ENCODE peak calls at places on chromosome 9, in four cellular contexts. D is H9, C is mesenchymal stem cell, B is NT2/D1. L is an unnamed sample.

GRCh38 chr9:12185856-12186255 is 507.3 kb upstream of the TYRP1 start:
- DNase-seq in D (no peak), C (peak; percentile 5), B (no peak), L (no peak)

GRCh38 chr9:127919253-127919815 is 2.5 kb upstream of the ST6GALNAC4 start:
- DNase-seq in D (no peak), C (peak; percentile 100), B (no peak), L (peak; percentile 99)

GRCh38 chr9:116278326-116278725 is 124.7 kb downstream of the PAPPA start:
- DNase-seq in D (no peak), C (peak; percentile 50), B (no peak), L (no peak)

GRCh38 chr9:88551546-88552137 is 16.7 kb downstream of the NXNL2 start:
- DNase-seq in D (no peak), C (no peak), B (no peak), L (no peak)

GRCh38 chr9:93154293-93154903 is 20.3 kb upstream of the NINJ1 start:
- DNase-seq in D (peak; percentile 87), C (no peak), B (no peak), L (no peak)

GRCh38 chr9:131477367-131477766 is 25.4 kb upstream of the POMT1 start:
- DNase-seq in D (no peak), C (no peak), B (no peak), L (no peak)

GRCh38 chr9:93708987-93709302 is 132.6 kb downstream of the PHF2 start:
- DNase-seq in D (no peak), C (no peak), B (no peak), L (no peak)

GRCh38 chr9:126745574-126746411 is 59.0 kb upstream of the ZBTB43 start:
- DNase-seq in D (no peak), C (no peak), B (no peak), L (no peak)

GRCh38 chr9:82148849-82149544 is 160.4 kb downstream of the SPATA31D1 start:
- DNase-seq in D (no peak), C (peak; percentile 40), B (no peak), L (no peak)

GRCh38 chr9:6938447-6938846 is 180.7 kb downstream of the KDM4C start:
- DNase-seq in D (no peak), C (peak; percentile 89), B (no peak), L (no peak)

GRCh38 chr9:113215142-113215541 is 5.9 kb downstream of the FKBP15 start:
- DNase-seq in D (no peak), C (peak; percentile 72), B (no peak), L (peak; percentile 16)

GRCh38 chr9:125985998-125986655 is 239.0 kb downstream of the PBX3 start:
- DNase-seq in D (no peak), C (no peak), B (no peak), L (no peak)

GRCh38 chr9:138006576-138007233 is 129.1 kb downstream of the CACNA1B start:
- DNase-seq in D (no peak), C (no peak), B (no peak), L (no peak)

GRCh38 chr9:133103183-133103986 is 17.7 kb downstream of the RALGDS start:
- DNase-seq in D (peak; percentile 59), C (peak; percentile 57), B (no peak), L (no peak)

GRCh38 chr9:90127923-90128322 is 514.7 kb downstream of the DIRAS2 start:
- DNase-seq in D (no peak), C (no peak), B (no peak), L (no peak)

GRCh38 chr9:114223564-114224246 is 68.4 kb downstream of the COL27A1 start:
- DNase-seq in D (no peak), C (peak; percentile 72), B (peak; percentile 33), L (peak; percentile 51)

GRCh38 chr9:37104183-37104889 is 16.0 kb upstream of the ZCCHC7 start:
- DNase-seq in D (no peak), C (peak; percentile 75), B (no peak), L (no peak)

GRCh38 chr9:89999534-90000370 is 394.9 kb downstream of the GADD45G start:
- DNase-seq in D (no peak), C (peak; percentile 88), B (no peak), L (no peak)

GRCh38 chr9:83512621-83513020 is 25.6 kb downstream of the FRMD3 start:
- DNase-seq in D (no peak), C (no peak), B (no peak), L (no peak)

GRCh38 chr9:71691036-71691435 is 77.3 kb downstream of the CEMIP2 start:
- DNase-seq in D (no peak), C (no peak), B (no peak), L (peak; percentile 31)

GRCh38 chr9:30757723-30758122 is 1626.7 kb upstream of the ACO1 start:
- DNase-seq in D (no peak), C (no peak), B (no peak), L (no peak)

GRCh38 chr9:108836771-108837170 is 19.0 kb downstream of the ACTL7B start:
- DNase-seq in D (no peak), C (no peak), B (no peak), L (no peak)

GRCh38 chr9:124735121-124735520 is 36.0 kb downstream of the NR6A1 start:
- DNase-seq in D (no peak), C (peak; percentile 39), B (no peak), L (peak; percentile 59)

GRCh38 chr9:112408819-112409218 is 28.9 kb downstream of the HSDL2 start:
- DNase-seq in D (no peak), C (no peak), B (no peak), L (no peak)

GRCh38 chr9:85142461-85143401 is 473.2 kb downstream of the NTRK2 start:
- DNase-seq in D (no peak), C (peak; percentile 7), B (no peak), L (peak; percentile 4)

GRCh38 chr9:13354733-13355132 is 75.2 kb upstream of the MPDZ start:
- DNase-seq in D (no peak), C (no peak), B (no peak), L (no peak)
- H3K9ac ChIP-seq in D (no peak overlapping the region), C (no peak overlapping the region), B (no peak overlapping the region), L (no peak overlapping the region)

DNA sequence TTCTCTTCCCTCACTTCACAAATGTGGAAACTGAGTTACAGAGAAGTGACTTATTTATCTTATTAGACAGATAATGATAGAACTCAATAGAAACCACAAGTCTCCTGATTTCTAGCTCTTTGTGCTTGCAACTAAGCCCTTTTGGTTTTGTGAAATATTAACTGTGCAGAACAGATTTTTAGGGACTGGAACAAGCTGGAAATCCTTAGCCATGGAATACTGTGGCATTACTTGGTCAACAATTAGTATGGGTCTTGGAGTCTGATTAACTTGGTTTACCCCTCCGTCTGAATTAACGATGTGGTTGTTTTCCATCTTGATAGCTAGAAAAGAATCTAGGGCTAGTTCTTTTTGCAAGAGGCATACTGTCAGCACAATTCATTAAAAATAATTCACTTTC is 584 bp upstream of the KLF9 start:
- DNase-seq in D (no peak), C (peak; percentile 21), B (no peak), L (no peak)
- H3K9ac ChIP-seq in D (no peak overlapping the region), C (peak overlapping the region; percentile 98), B (no peak overlapping the region), L (no peak overlapping the region)

GRCh38 chr9:35027871-35028270 is 38.3 kb downstream of the DNAJB5 start:
- DNase-seq in D (no peak), C (no peak), B (no peak), L (no peak)
- H3K9ac ChIP-seq in D (no peak overlapping the region), C (no peak overlapping the region), B (no peak overlapping the region), L (no peak overlapping the region)

DNA sequence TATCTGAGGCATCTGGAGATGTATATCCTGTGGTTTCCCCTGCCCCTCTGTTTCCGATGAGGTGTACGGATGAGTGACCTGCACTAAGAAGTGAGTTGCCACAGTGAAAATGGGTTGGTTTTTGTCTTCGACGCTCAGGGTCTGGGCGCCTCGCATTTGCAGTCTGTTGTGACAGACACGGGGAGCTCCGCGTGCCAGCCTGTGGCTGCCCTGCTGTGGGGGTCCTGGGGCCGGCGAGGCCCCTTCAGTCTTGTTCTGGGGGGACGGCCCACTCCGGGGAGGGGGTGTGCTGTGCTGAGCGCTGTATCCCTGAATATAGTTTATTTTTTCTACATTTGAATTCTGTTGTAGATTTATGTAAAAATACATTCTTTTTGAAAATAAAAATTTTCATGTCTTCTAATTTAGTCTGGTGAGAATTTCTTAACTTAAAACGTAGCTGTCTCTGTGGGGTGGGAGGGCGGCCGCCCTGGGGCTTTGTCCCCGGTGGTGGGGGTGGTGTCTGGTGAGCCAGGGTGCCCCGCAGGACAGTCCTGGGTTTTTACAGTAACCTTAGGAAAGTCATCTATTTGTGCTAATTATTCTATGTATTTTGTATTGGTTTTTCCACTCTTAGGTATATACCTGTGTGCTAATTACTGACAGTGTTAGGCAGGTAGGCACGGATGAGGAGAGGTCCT is 4.7 kb downstream of the RNU6ATAC start:
- DNase-seq in D (no peak), C (no peak), B (no peak), L (no peak)
- H3K9ac ChIP-seq in D (no peak overlapping the region), C (no peak overlapping the region), B (no peak overlapping the region), L (no peak overlapping the region)

GRCh38 chr9:105064248-105065118 is 136.5 kb upstream of the ABCA1 start:
- DNase-seq in D (peak; percentile 37), C (peak; percentile 99), B (no peak), L (no peak)
- H3K9ac ChIP-seq in D (no peak overlapping the region), C (peak overlapping the region; percentile 80), B (no peak overlapping the region), L (no peak overlapping the region)

GRCh38 chr9:70586506-70586905 is 172.0 kb upstream of the KLF9 start:
- DNase-seq in D (no peak), C (no peak), B (no peak), L (no peak)

GRCh38 chr9:70588999-70589398 is 174.5 kb upstream of the KLF9 start:
- DNase-seq in D (no peak), C (no peak), B (no peak), L (no peak)

GRCh38 chr9:70588381-70588780 is 173.9 kb upstream of the KLF9 start:
- DNase-seq in D (no peak), C (no peak), B (no peak), L (no peak)

GRCh38 chr9:70589571-70590263 is 175.3 kb upstream of the KLF9 start:
- DNase-seq in D (no peak), C (peak; percentile 66), B (no peak), L (no peak)

DNA sequence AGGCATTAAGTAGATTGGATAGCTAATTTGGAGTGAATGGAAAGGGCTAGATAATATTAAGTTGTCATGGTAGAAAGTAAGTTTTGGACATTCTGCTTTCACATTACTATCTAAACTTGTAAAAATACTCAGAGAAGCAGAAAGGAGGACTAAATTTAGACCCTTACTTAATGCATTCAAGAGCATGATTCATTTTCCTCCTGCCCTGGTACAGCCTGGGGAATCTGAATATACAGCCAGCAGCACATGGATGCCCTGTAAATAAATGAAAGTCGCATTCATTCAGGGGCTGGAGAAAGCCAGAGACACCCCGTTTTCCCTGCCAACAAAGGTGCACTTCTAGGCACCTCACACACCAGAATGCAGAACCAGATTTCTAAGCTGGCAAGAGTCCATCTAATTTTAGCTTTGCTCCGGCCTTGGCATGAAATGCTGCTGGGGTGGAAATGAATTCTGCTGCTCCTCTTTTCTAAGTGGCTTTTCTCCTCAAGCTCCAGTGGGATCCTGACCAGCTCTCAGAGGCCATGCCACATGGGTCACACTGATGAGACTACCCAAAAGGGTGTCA is 172.8 kb upstream of the KLF9 start:
- DNase-seq in D (no peak), C (peak; percentile 93), B (no peak), L (no peak)
- H3K9ac ChIP-seq in D (no peak overlapping the region), C (peak overlapping the region; percentile 80), B (no peak overlapping the region), L (no peak overlapping the region)

L was measured in HCT116.